ENCODE peak calls at places on chromosomes 11 and 22, in six cellular contexts. H is neural progenitor cell, Q is mammary epithelial cell, A is fibroblast of lung, Z is PC-9, I is GM23338. L is an unnamed sample.
A peak's percentile ranks its signal among the peaks of the same experiment; 100 is the strongest.

GRCh38 chr22:38422615-38423511 is 32.1 kb downstream of the KCNJ4 start:
- DNase-seq in H (no peak), Q (no peak), Z (no peak), A (no peak), I (peak; percentile 61), L (no peak)

GRCh38 chr11:121802542-121802941 is 313.5 kb downstream of the BLID start:
- DNase-seq in Z (peak; percentile 29), Q (no peak), A (no peak), I (peak; percentile 70), H (peak; percentile 43), L (no peak)

GRCh38 chr11:77141034-77141433 is 13.0 kb downstream of the MYO7A start:
- DNase-seq in H (no peak), A (peak; percentile 84), I (no peak), Q (peak; percentile 66), Z (peak; percentile 72), L (peak; percentile 75)

GRCh38 chr22:16601437-16602223 is 9.0 kb upstream of the CCT8L2 start:
- DNase-seq in H (no peak), I (peak; percentile 17), A (no peak), Z (no peak), Q (no peak), L (peak; percentile 2)

GRCh38 chr11:92149996-92150395 is 74.6 kb upstream of the FAT3 start:
- DNase-seq in H (peak; percentile 13), I (peak; percentile 36), Q (no peak), A (peak; percentile 3), Z (peak; percentile 32), L (peak; percentile 4)

GRCh38 chr11:8694137-8694536 is 11.5 kb downstream of the RPL27A start:
- DNase-seq in A (no peak), I (no peak), Q (no peak), Z (no peak), H (no peak), L (no peak)

GRCh38 chr22:25508161-25508560 is 56.3 kb upstream of the GRK3 start:
- DNase-seq in I (peak; percentile 82), Z (no peak), Q (no peak), H (no peak), A (no peak), L (no peak)

GRCh38 chr22:32073823-32074380 is 30.8 kb downstream of the SLC5A1 start:
- DNase-seq in Q (no peak), Z (no peak), I (no peak), A (no peak), H (no peak), L (no peak)

GRCh38 chr11:2655834-2656622 is 43.8 kb downstream of the KCNQ1OT1 start:
- DNase-seq in A (peak; percentile 89), I (no peak), H (no peak), Z (no peak), Q (peak; percentile 50), L (peak; percentile 49)

GRCh38 chr11:42901084-42901483 is 410.7 kb upstream of the API5 start:
- DNase-seq in A (no peak), Z (no peak), Q (no peak), H (no peak), I (no peak), L (no peak)

GRCh38 chr11:105377870-105378269 is 232.0 kb upstream of the GRIA4 start:
- DNase-seq in A (no peak), H (no peak), I (no peak), Z (no peak), Q (no peak), L (no peak)

GRCh38 chr11:65491163-65491465 is 7.7 kb upstream of the MALAT1 start:
- DNase-seq in I (no peak), H (no peak), Q (no peak), A (peak; percentile 27), Z (no peak), L (peak; percentile 34)

GRCh38 chr11:65448418-65449196 is 26.0 kb downstream of the NEAT1 start:
- DNase-seq in Z (peak; percentile 34), H (peak; percentile 50), I (peak; percentile 46), A (peak; percentile 69), Q (peak; percentile 65), L (peak; percentile 77)

GRCh38 chr22:40487663-40488249 is 117.4 kb downstream of the SGSM3 start:
- DNase-seq in Q (no peak), H (no peak), Z (peak; percentile 52), I (peak; percentile 60), A (peak; percentile 40), L (peak; percentile 58)

GRCh38 chr11:95301497-95301896 is 70.5 kb upstream of the SESN3 start:
- DNase-seq in Z (no peak), A (peak; percentile 74), I (no peak), Q (peak; percentile 29), H (no peak), L (peak; percentile 20)

DNA sequence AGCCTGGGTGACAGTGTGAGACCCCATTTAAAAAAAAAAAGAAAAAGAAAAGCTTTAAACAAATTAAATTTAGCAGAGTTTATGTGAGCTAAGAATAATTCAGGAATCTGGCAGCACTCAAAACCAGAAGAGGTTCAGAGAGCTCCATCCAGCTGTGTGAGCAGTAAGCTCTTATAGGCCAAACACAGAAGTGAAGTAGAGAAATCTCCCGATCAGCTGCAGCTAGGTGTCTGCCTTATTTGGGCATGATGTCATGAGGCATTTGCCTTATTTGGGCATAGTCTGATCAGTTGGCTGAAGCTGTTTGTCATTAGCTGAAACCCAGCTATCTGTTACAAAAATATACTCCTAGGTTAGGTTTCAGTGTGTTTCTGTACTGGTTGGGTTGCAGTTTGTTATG is 8.2 kb downstream of the MS4A15 start:
- DNase-seq in I (peak; percentile 40), H (no peak), A (no peak), Q (no peak), Z (no peak), L (no peak)
- TF ChIP-seq EZH2 in I (no peak), H (no peak), A (no peak), Q (no peak), Z (no peak), L (no peak)

GRCh38 chr22:30607939-30608338 is 965 bp downstream of the TCN2 start:
- DNase-seq in Z (no peak), Q (no peak), I (no peak), A (no peak), H (no peak), L (peak; percentile 10)
- TF ChIP-seq EZH2 in Z (no peak), Q (no peak), I (no peak), A (no peak), H (no peak), L (no peak)

DNA sequence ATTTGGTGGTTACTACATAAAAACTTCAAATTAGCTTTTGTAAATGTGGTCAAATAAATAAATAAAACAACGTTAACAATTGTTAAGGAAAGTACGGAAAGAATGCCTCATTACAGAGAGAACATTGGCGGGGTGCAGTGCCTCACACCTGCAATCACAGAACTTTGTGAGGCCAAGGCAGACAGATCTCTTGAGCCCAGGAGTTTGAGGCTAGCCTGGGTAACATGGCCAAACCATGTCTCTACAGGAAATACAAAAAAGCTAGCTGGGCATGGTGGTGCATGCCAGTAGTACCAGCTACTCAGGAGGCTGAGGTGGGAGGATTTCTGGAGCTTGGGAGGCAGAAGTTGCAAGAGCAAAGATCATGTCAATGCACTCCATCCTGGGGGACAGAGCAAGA is 59.4 kb upstream of the VPREB1 start:
- DNase-seq in H (no peak), Q (no peak), A (no peak), Z (no peak), I (no peak), L (no peak)
- TF ChIP-seq EZH2 in H (no peak), Q (no peak), A (no peak), Z (no peak), I (peak; percentile 17), L (no peak)

GRCh38 chr11:125381499-125381898 is 114.6 kb downstream of the FEZ1 start:
- DNase-seq in A (no peak), Z (no peak), Q (no peak), H (no peak), I (no peak), L (no peak)
- TF ChIP-seq EZH2 in A (peak; percentile 37), Z (no peak), Q (no peak), H (no peak), I (no peak), L (no peak)

DNA sequence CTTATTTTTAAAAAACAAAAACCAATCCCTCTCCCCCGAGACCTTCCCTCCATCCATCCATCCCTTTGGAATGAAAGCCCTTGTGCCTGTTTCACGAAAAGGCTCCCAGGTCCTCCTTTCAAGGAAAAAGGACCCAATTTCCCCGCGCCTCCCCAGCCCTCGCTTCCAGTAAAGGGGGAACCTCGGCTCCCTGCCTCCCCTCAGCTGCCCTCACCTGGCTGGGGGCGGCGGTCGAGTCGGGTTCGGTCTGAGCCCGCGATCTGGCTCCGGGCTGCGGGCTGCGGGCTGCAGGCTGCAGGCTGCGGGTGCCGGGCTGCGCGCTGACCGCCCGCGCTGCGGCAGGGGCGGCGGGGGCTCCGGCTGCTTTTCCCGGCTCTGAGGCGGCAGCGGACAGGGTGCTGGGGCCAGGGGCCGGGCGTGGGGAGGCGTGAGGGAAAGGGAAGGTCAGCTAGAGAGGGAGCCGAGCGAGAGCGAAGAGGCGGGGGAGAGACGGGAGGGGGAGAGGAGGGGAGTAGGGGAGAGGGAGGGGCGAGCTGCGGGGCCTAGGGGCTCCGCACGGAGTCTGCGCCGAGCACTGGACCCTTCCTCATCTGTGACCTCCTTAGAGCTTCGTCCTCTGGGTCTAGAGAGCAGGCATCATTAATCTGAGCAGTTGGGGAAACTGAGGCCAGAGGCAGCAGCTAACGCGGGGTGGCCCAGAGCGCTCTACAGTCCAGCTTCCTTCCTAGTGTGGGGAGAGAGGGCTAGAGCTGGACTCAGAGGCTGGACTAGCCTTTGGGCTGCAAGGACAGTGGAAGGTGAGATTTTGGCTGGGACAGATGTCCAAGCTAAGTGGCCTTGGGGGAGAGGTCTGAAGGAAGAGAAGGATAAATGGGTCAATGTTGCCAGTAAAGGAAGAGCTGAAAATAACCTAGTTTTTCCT is at the start of gene C1QTNF4:
- DNase-seq in Q (no peak), I (peak; percentile 70), Z (no peak), H (peak; percentile 78), A (no peak), L (no peak)
- TF ChIP-seq EZH2 in Q (no peak), I (peak; percentile 52), Z (no peak), H (peak; percentile 59), A (peak; percentile 57), L (peak; percentile 69)

DNA sequence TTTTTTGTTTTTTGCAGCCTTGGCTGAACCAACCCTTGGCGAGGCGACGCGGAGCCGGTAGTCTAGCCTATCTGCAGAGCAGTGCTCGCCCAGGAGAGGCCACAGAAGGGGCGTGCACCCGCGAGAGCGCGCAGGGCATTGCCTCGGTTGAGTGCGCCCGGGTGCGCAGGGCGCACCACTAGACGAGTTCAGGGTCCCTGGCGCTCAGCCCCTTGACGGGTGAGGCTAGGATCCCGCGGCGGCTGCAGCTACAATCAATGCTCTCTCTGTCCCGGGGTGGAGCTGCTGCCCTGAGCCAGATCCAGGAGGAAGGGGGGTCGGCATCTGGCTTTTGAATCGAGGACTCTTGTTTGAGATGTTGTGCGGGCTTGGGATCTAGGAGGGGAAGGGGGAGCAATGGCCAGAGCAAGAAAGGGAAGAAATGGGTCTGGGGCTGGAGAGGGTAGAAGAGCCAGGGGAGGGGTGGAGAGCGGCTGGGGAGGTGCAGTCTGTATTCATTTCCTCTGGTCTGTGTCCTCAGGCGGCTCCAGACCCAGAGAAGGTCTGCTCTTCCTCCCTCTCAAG is 949 bp downstream of the THY1 start:
- DNase-seq in Z (no peak), A (peak; percentile 50), Q (no peak), I (peak; percentile 52), H (peak; percentile 74), L (peak; percentile 73)
- TF ChIP-seq EZH2 in Z (no peak), A (peak; percentile 43), Q (peak; percentile 15), I (no peak), H (no peak), L (no peak)